ENCODE peak calls at places on chromosomes 7 and 10, in seven cellular contexts. One of them, this sample, is unnamed.
A peak's percentile ranks its signal among the peaks of the same experiment; 100 is the strongest.

GRCh38 chr7:133344275-133344674 is 91.4 kb downstream of the EXOC4 start:
- DNase-seq in SW480: no peak
- DNase-seq in activated naive CD8-positive, alpha-beta T cell treated with anti-CD3 and anti-CD28 coated beads, Interleukin-2, amount 50 U/mL, for 16 hours: no peak
- DNase-seq in cardiac muscle cell: peak; percentile 54
- DNase-seq in RPMI7951: peak; percentile 9
- DNase-seq in IMR-90: peak; percentile 32
- DNase-seq in DMS79: no peak
- DNase-seq in this sample: peak; percentile 40

GRCh38 chr7:105890290-105890997 is 14.0 kb upstream of the ATXN7L1 start:
- DNase-seq in SW480: no peak
- DNase-seq in activated naive CD8-positive, alpha-beta T cell treated with anti-CD3 and anti-CD28 coated beads, Interleukin-2, amount 50 U/mL, for 16 hours: peak; percentile 27
- DNase-seq in cardiac muscle cell: peak; percentile 27
- DNase-seq in RPMI7951: peak; percentile 34
- DNase-seq in IMR-90: peak; percentile 45
- DNase-seq in DMS79: no peak
- DNase-seq in this sample: no peak

GRCh38 chr10:58089739-58090138 is 178.0 kb downstream of the IPMK start:
- DNase-seq in SW480: no peak
- DNase-seq in activated naive CD8-positive, alpha-beta T cell treated with anti-CD3 and anti-CD28 coated beads, Interleukin-2, amount 50 U/mL, for 16 hours: no peak
- DNase-seq in cardiac muscle cell: no peak
- DNase-seq in RPMI7951: no peak
- DNase-seq in IMR-90: no peak
- DNase-seq in DMS79: no peak
- DNase-seq in this sample: no peak

GRCh38 chr10:31102421-31102820 is 70.8 kb upstream of the ZNF438 start:
- DNase-seq in SW480: no peak
- DNase-seq in activated naive CD8-positive, alpha-beta T cell treated with anti-CD3 and anti-CD28 coated beads, Interleukin-2, amount 50 U/mL, for 16 hours: no peak
- DNase-seq in cardiac muscle cell: no peak
- DNase-seq in RPMI7951: no peak
- DNase-seq in IMR-90: no peak
- DNase-seq in DMS79: no peak
- DNase-seq in this sample: no peak

GRCh38 chr7:48511021-48511579 is 339.8 kb downstream of the ABCA13 start:
- DNase-seq in SW480: no peak
- DNase-seq in activated naive CD8-positive, alpha-beta T cell treated with anti-CD3 and anti-CD28 coated beads, Interleukin-2, amount 50 U/mL, for 16 hours: no peak
- DNase-seq in cardiac muscle cell: no peak
- DNase-seq in RPMI7951: no peak
- DNase-seq in IMR-90: no peak
- DNase-seq in DMS79: no peak
- DNase-seq in this sample: no peak

GRCh38 chr7:137943132-137943551 is 58.7 kb downstream of the CREB3L2 start:
- DNase-seq in SW480: no peak
- DNase-seq in activated naive CD8-positive, alpha-beta T cell treated with anti-CD3 and anti-CD28 coated beads, Interleukin-2, amount 50 U/mL, for 16 hours: no peak
- DNase-seq in cardiac muscle cell: peak; percentile 95
- DNase-seq in RPMI7951: peak; percentile 68
- DNase-seq in IMR-90: peak; percentile 98
- DNase-seq in DMS79: no peak
- DNase-seq in this sample: no peak

GRCh38 chr7:121388950-121389349 is 7.2 kb downstream of the FAM3C start:
- DNase-seq in SW480: no peak
- DNase-seq in activated naive CD8-positive, alpha-beta T cell treated with anti-CD3 and anti-CD28 coated beads, Interleukin-2, amount 50 U/mL, for 16 hours: no peak
- DNase-seq in cardiac muscle cell: no peak
- DNase-seq in RPMI7951: no peak
- DNase-seq in IMR-90: no peak
- DNase-seq in DMS79: no peak
- DNase-seq in this sample: no peak

GRCh38 chr10:60944159-60944909 is at the start of gene RHOBTB1:
- DNase-seq in SW480: peak; percentile 43
- DNase-seq in activated naive CD8-positive, alpha-beta T cell treated with anti-CD3 and anti-CD28 coated beads, Interleukin-2, amount 50 U/mL, for 16 hours: no peak
- DNase-seq in cardiac muscle cell: peak; percentile 89
- DNase-seq in RPMI7951: peak; percentile 77
- DNase-seq in IMR-90: peak; percentile 83
- DNase-seq in DMS79: peak; percentile 11
- DNase-seq in this sample: peak; percentile 12

GRCh38 chr10:14093735-14094484 is 236.8 kb downstream of the FRMD4A start:
- DNase-seq in SW480: peak; percentile 5
- DNase-seq in activated naive CD8-positive, alpha-beta T cell treated with anti-CD3 and anti-CD28 coated beads, Interleukin-2, amount 50 U/mL, for 16 hours: no peak
- DNase-seq in cardiac muscle cell: peak; percentile 69
- DNase-seq in RPMI7951: peak; percentile 62
- DNase-seq in IMR-90: peak; percentile 66
- DNase-seq in DMS79: no peak
- DNase-seq in this sample: peak; percentile 64

GRCh38 chr10:114257488-114257887 is 18.4 kb downstream of the VWA2 start:
- DNase-seq in SW480: no peak
- DNase-seq in activated naive CD8-positive, alpha-beta T cell treated with anti-CD3 and anti-CD28 coated beads, Interleukin-2, amount 50 U/mL, for 16 hours: no peak
- DNase-seq in cardiac muscle cell: no peak
- DNase-seq in RPMI7951: peak; percentile 3
- DNase-seq in IMR-90: no peak
- DNase-seq in DMS79: no peak
- DNase-seq in this sample: no peak

GRCh38 chr10:117391436-117392205 is 16.4 kb upstream of the PDZD8 start:
- DNase-seq in SW480: no peak
- DNase-seq in activated naive CD8-positive, alpha-beta T cell treated with anti-CD3 and anti-CD28 coated beads, Interleukin-2, amount 50 U/mL, for 16 hours: no peak
- DNase-seq in cardiac muscle cell: peak; percentile 59
- DNase-seq in RPMI7951: peak; percentile 39
- DNase-seq in IMR-90: peak; percentile 30
- DNase-seq in DMS79: no peak
- DNase-seq in this sample: no peak

GRCh38 chr10:51675088-51675487 is 24.3 kb downstream of the CSTF2T start:
- DNase-seq in SW480: no peak
- DNase-seq in activated naive CD8-positive, alpha-beta T cell treated with anti-CD3 and anti-CD28 coated beads, Interleukin-2, amount 50 U/mL, for 16 hours: no peak
- DNase-seq in cardiac muscle cell: no peak
- DNase-seq in RPMI7951: no peak
- DNase-seq in IMR-90: peak; percentile 11
- DNase-seq in DMS79: no peak
- DNase-seq in this sample: no peak

GRCh38 chr10:10914129-10914528 is 103.5 kb upstream of the CELF2 start:
- DNase-seq in SW480: no peak
- DNase-seq in activated naive CD8-positive, alpha-beta T cell treated with anti-CD3 and anti-CD28 coated beads, Interleukin-2, amount 50 U/mL, for 16 hours: no peak
- DNase-seq in cardiac muscle cell: peak; percentile 62
- DNase-seq in RPMI7951: no peak
- DNase-seq in IMR-90: no peak
- DNase-seq in DMS79: no peak
- DNase-seq in this sample: no peak

GRCh38 chr7:136062625-136063336 is 85.6 kb upstream of the MTPN start:
- DNase-seq in SW480: no peak
- DNase-seq in activated naive CD8-positive, alpha-beta T cell treated with anti-CD3 and anti-CD28 coated beads, Interleukin-2, amount 50 U/mL, for 16 hours: no peak
- DNase-seq in cardiac muscle cell: no peak
- DNase-seq in RPMI7951: no peak
- DNase-seq in IMR-90: no peak
- DNase-seq in DMS79: peak; percentile 64
- DNase-seq in this sample: no peak

GRCh38 chr10:114259825-114260224 is 20.8 kb downstream of the VWA2 start:
- DNase-seq in SW480: no peak
- DNase-seq in activated naive CD8-positive, alpha-beta T cell treated with anti-CD3 and anti-CD28 coated beads, Interleukin-2, amount 50 U/mL, for 16 hours: no peak
- DNase-seq in cardiac muscle cell: peak; percentile 73
- DNase-seq in RPMI7951: peak; percentile 72
- DNase-seq in IMR-90: peak; percentile 21
- DNase-seq in DMS79: no peak
- DNase-seq in this sample: no peak

GRCh38 chr10:52335665-52336064 is 21.6 kb downstream of the DKK1 start:
- DNase-seq in SW480: no peak
- DNase-seq in activated naive CD8-positive, alpha-beta T cell treated with anti-CD3 and anti-CD28 coated beads, Interleukin-2, amount 50 U/mL, for 16 hours: no peak
- DNase-seq in cardiac muscle cell: no peak
- DNase-seq in RPMI7951: no peak
- DNase-seq in IMR-90: peak; percentile 16
- DNase-seq in DMS79: no peak
- DNase-seq in this sample: no peak

GRCh38 chr7:123535517-123535916 is 1.1 kb upstream of the IQUB start:
- DNase-seq in SW480: no peak
- DNase-seq in activated naive CD8-positive, alpha-beta T cell treated with anti-CD3 and anti-CD28 coated beads, Interleukin-2, amount 50 U/mL, for 16 hours: no peak
- DNase-seq in cardiac muscle cell: no peak
- DNase-seq in RPMI7951: peak; percentile 3
- DNase-seq in IMR-90: no peak
- DNase-seq in DMS79: no peak
- DNase-seq in this sample: no peak

GRCh38 chr7:22980422-22980821 is 33.5 kb downstream of the HYCC1 start:
- DNase-seq in SW480: no peak
- DNase-seq in activated naive CD8-positive, alpha-beta T cell treated with anti-CD3 and anti-CD28 coated beads, Interleukin-2, amount 50 U/mL, for 16 hours: no peak
- DNase-seq in cardiac muscle cell: peak; percentile 79
- DNase-seq in RPMI7951: peak; percentile 72
- DNase-seq in IMR-90: peak; percentile 84
- DNase-seq in DMS79: no peak
- DNase-seq in this sample: peak; percentile 48

GRCh38 chr10:91271886-91272285 is 51.4 kb downstream of the PCGF5 start:
- DNase-seq in SW480: no peak
- DNase-seq in activated naive CD8-positive, alpha-beta T cell treated with anti-CD3 and anti-CD28 coated beads, Interleukin-2, amount 50 U/mL, for 16 hours: no peak
- DNase-seq in cardiac muscle cell: no peak
- DNase-seq in RPMI7951: no peak
- DNase-seq in IMR-90: peak; percentile 44
- DNase-seq in DMS79: no peak
- DNase-seq in this sample: no peak